ENCODE peak calls at places on chromosome 9, in six cellular contexts. One of them, this sample, is unnamed.

GRCh38 chr9:117315236-117315635 is 99.6 kb downstream of the ASTN2 start:
- DNase-seq in tibial artery: no peak
- DNase-seq in astrocyte: no peak
- DNase-seq in GM12865: no peak
- DNase-seq in NB4: no peak
- DNase-seq in spleen: no peak
- DNase-seq in this sample: no peak

GRCh38 chr9:33393581-33393980 is 8.8 kb downstream of the AQP7 start:
- DNase-seq in tibial artery: no peak
- DNase-seq in astrocyte: no peak
- DNase-seq in GM12865: no peak
- DNase-seq in NB4: no peak
- DNase-seq in spleen: no peak
- DNase-seq in this sample: no peak

GRCh38 chr9:126916909-126917308 is 2.3 kb downstream of the RALGPS1 start:
- DNase-seq in tibial artery: no peak
- DNase-seq in astrocyte: no peak
- DNase-seq in GM12865: no peak
- DNase-seq in NB4: peak; percentile 44
- DNase-seq in spleen: peak; percentile 18
- DNase-seq in this sample: no peak

GRCh38 chr9:109779711-109780452 is at the start of gene PALM2AKAP2:
- DNase-seq in tibial artery: peak; percentile 68
- DNase-seq in astrocyte: peak; percentile 54
- DNase-seq in GM12865: peak; percentile 6
- DNase-seq in NB4: no peak
- DNase-seq in spleen: no peak
- DNase-seq in this sample: peak; percentile 54

GRCh38 chr9:113644321-113644720 is 180.8 kb downstream of the RGS3 start:
- DNase-seq in tibial artery: no peak
- DNase-seq in astrocyte: no peak
- DNase-seq in GM12865: no peak
- DNase-seq in NB4: no peak
- DNase-seq in spleen: no peak
- DNase-seq in this sample: no peak

GRCh38 chr9:121995997-121996396 is 97.1 kb downstream of the TTLL11 start:
- DNase-seq in tibial artery: no peak
- DNase-seq in astrocyte: no peak
- DNase-seq in GM12865: no peak
- DNase-seq in NB4: no peak
- DNase-seq in spleen: no peak
- DNase-seq in this sample: no peak

GRCh38 chr9:124282442-124283231 is 24.9 kb downstream of the NEK6 start:
- DNase-seq in tibial artery: peak; percentile 60
- DNase-seq in astrocyte: peak; percentile 84
- DNase-seq in GM12865: no peak
- DNase-seq in NB4: peak; percentile 60
- DNase-seq in spleen: no peak
- DNase-seq in this sample: peak; percentile 87

GRCh38 chr9:105901514-105902109 is 207.3 kb downstream of the TMEM38B start:
- DNase-seq in tibial artery: no peak
- DNase-seq in astrocyte: peak; percentile 6
- DNase-seq in GM12865: peak; percentile 36
- DNase-seq in NB4: peak; percentile 52
- DNase-seq in spleen: no peak
- DNase-seq in this sample: peak; percentile 25

GRCh38 chr9:87494970-87495471 is 2.6 kb upstream of the DAPK1 start:
- DNase-seq in tibial artery: no peak
- DNase-seq in astrocyte: no peak
- DNase-seq in GM12865: peak; percentile 76
- DNase-seq in NB4: peak; percentile 37
- DNase-seq in spleen: no peak
- DNase-seq in this sample: peak; percentile 26

GRCh38 chr9:35789541-35789940 is 1.9 kb upstream of the NPR2 start:
- DNase-seq in tibial artery: no peak
- DNase-seq in astrocyte: no peak
- DNase-seq in GM12865: no peak
- DNase-seq in NB4: no peak
- DNase-seq in spleen: no peak
- DNase-seq in this sample: no peak

GRCh38 chr9:28883209-28883608 is 1309.9 kb upstream of the C9orf72 start:
- DNase-seq in tibial artery: no peak
- DNase-seq in astrocyte: no peak
- DNase-seq in GM12865: no peak
- DNase-seq in NB4: no peak
- DNase-seq in spleen: no peak
- DNase-seq in this sample: no peak

GRCh38 chr9:115296831-115297565 is 179.0 kb upstream of the TNC start:
- DNase-seq in tibial artery: no peak
- DNase-seq in astrocyte: peak; percentile 44
- DNase-seq in GM12865: no peak
- DNase-seq in NB4: no peak
- DNase-seq in spleen: no peak
- DNase-seq in this sample: no peak

GRCh38 chr9:19781240-19781639 is 7.6 kb downstream of the SLC24A2 start:
- DNase-seq in tibial artery: no peak
- DNase-seq in astrocyte: no peak
- DNase-seq in GM12865: no peak
- DNase-seq in NB4: no peak
- DNase-seq in spleen: no peak
- DNase-seq in this sample: no peak

GRCh38 chr9:137462396-137463193 is 3.5 kb upstream of the NSMF start:
- DNase-seq in tibial artery: no peak
- DNase-seq in astrocyte: no peak
- DNase-seq in GM12865: no peak
- DNase-seq in NB4: no peak
- DNase-seq in spleen: no peak
- DNase-seq in this sample: no peak

GRCh38 chr9:115263731-115264130 is 145.8 kb upstream of the TNC start:
- DNase-seq in tibial artery: no peak
- DNase-seq in astrocyte: peak; percentile 80
- DNase-seq in GM12865: no peak
- DNase-seq in NB4: no peak
- DNase-seq in spleen: no peak
- DNase-seq in this sample: peak; percentile 91

GRCh38 chr9:96874201-96874785 is 20.0 kb upstream of the ZNF782 start:
- DNase-seq in tibial artery: no peak
- DNase-seq in astrocyte: no peak
- DNase-seq in GM12865: peak; percentile 16
- DNase-seq in NB4: no peak
- DNase-seq in spleen: no peak
- DNase-seq in this sample: no peak

GRCh38 chr9:131722260-131722659 is 17.6 kb downstream of the RAPGEF1 start:
- DNase-seq in tibial artery: no peak
- DNase-seq in astrocyte: no peak
- DNase-seq in GM12865: no peak
- DNase-seq in NB4: no peak
- DNase-seq in spleen: no peak
- DNase-seq in this sample: no peak

GRCh38 chr9:125795970-125796596 is 48.9 kb downstream of the PBX3 start:
- DNase-seq in tibial artery: no peak
- DNase-seq in astrocyte: no peak
- DNase-seq in GM12865: no peak
- DNase-seq in NB4: no peak
- DNase-seq in spleen: no peak
- DNase-seq in this sample: no peak

GRCh38 chr9:89274838-89275237 is 36.2 kb upstream of the CKS2 start:
- DNase-seq in tibial artery: no peak
- DNase-seq in astrocyte: peak; percentile 96
- DNase-seq in GM12865: no peak
- DNase-seq in NB4: peak; percentile 68
- DNase-seq in spleen: no peak
- DNase-seq in this sample: peak; percentile 99

GRCh38 chr9:36036253-36036779 is 397 bp upstream of the RECK start:
- DNase-seq in tibial artery: no peak
- DNase-seq in astrocyte: no peak
- DNase-seq in GM12865: no peak
- DNase-seq in NB4: no peak
- DNase-seq in spleen: no peak
- DNase-seq in this sample: no peak

DNA sequence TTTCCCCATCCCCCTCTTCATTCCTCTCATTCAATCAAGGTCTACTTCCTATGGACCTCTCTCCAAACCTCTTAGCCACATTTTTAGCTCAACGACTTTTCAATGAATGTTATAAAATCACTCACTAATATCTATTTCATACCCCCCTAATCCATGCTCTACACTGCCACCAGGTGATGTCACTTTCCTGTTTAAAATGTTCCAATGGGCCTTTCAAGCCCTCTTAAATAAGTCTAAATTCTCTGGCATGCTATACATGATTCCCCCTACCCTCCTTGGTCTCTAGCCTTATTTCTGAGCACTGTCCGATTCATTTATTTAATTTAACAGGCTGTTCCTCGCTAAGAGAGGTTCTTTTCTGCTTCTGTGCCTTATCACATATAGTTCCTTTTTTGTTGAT is 9.3 kb downstream of the ABHD17B start:
- DNase-seq in tibial artery: no peak
- DNase-seq in astrocyte: no peak
- DNase-seq in GM12865: no peak
- DNase-seq in NB4: peak; percentile 15
- DNase-seq in spleen: no peak
- DNase-seq in this sample: no peak
- TF ChIP-seq CTCF in tibial artery: no peak
- TF ChIP-seq CTCF in astrocyte: no peak
- TF ChIP-seq CTCF in GM12865: no peak
- TF ChIP-seq CTCF in NB4: no peak
- TF ChIP-seq CTCF in spleen: no peak
- TF ChIP-seq CTCF in this sample: no peak

DNA sequence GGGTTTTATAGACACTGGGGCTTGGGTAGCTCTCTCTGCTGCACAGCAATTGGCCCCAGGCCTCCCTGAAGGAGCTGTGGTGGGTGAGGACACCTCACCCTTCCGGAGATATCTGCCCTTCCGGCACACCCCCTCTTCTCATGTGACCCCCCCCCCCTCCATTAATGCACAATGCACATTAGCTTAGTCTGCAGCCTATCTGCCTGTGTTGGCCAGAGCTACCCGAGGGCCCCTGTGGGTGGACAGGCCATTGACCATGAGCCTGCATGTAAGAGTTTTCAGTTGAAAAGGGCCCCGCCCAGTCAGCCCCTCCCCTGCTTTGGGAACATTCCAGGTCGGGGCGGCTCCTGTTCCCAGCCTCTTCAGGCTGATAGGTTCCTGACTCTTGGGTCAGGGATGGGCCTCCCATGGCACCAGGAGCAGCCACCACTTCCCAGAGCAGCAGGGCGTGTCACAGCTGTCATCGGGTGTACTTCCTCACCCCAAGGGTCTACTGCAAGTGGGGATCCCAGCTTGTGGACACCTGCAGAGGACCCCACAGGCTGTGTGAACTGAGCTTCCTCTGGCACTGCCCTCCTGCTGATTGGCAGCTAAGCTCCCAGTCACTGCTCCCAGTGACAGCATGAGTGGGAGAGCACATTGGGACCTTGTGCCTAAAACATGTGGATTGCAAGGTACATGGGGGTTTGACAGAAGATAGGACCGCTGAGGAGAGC is 17.8 kb downstream of the PHF2 start:
- DNase-seq in tibial artery: no peak
- DNase-seq in astrocyte: no peak
- DNase-seq in GM12865: no peak
- DNase-seq in NB4: no peak
- DNase-seq in spleen: peak; percentile 72
- DNase-seq in this sample: no peak
- TF ChIP-seq CTCF in tibial artery: no peak
- TF ChIP-seq CTCF in astrocyte: no peak
- TF ChIP-seq CTCF in GM12865: no peak
- TF ChIP-seq CTCF in NB4: no peak
- TF ChIP-seq CTCF in spleen: no peak
- TF ChIP-seq CTCF in this sample: no peak

GRCh38 chr9:75390951-75391350 is 302.6 kb downstream of the OSTF1 start:
- DNase-seq in tibial artery: no peak
- DNase-seq in astrocyte: no peak
- DNase-seq in GM12865: no peak
- DNase-seq in NB4: no peak
- DNase-seq in spleen: no peak
- DNase-seq in this sample: no peak

GRCh38 chr9:75389096-75389495 is 300.8 kb downstream of the OSTF1 start:
- DNase-seq in tibial artery: no peak
- DNase-seq in astrocyte: no peak
- DNase-seq in GM12865: no peak
- DNase-seq in NB4: no peak
- DNase-seq in spleen: no peak
- DNase-seq in this sample: no peak

DNA sequence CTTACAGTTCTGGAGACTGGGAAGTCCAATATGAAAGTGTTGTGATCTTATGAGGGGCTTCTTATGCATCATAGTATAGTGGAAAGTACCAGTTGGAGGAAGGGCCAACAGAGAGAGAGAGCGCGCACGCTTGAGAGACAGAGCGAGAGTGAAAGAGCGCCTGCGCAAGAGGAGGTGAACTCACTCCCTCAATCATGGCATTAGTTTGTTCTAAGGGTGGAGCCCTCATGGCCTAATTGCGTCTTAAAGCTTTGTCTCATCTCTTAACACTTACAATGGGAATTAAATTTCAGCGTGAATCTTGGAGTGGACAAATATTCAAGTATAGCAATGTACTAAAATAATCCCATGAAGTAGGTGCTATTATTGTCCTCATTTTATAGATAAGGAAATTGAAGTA is 303.2 kb downstream of the OSTF1 start:
- DNase-seq in tibial artery: no peak
- DNase-seq in astrocyte: no peak
- DNase-seq in GM12865: no peak
- DNase-seq in NB4: no peak
- DNase-seq in spleen: no peak
- DNase-seq in this sample: no peak
- TF ChIP-seq CTCF in tibial artery: no peak
- TF ChIP-seq CTCF in astrocyte: no peak
- TF ChIP-seq CTCF in GM12865: no peak
- TF ChIP-seq CTCF in NB4: no peak
- TF ChIP-seq CTCF in spleen: no peak
- TF ChIP-seq CTCF in this sample: no peak

GRCh38 chr9:93154293-93154903 is 20.3 kb upstream of the NINJ1 start:
- DNase-seq in tibial artery: no peak
- DNase-seq in astrocyte: no peak
- DNase-seq in GM12865: no peak
- DNase-seq in NB4: peak; percentile 61
- DNase-seq in spleen: peak; percentile 74
- DNase-seq in this sample: no peak
- TF ChIP-seq CTCF in tibial artery: peak; percentile 19
- TF ChIP-seq CTCF in astrocyte: peak; percentile 40
- TF ChIP-seq CTCF in GM12865: peak; percentile 57
- TF ChIP-seq CTCF in NB4: peak; percentile 88
- TF ChIP-seq CTCF in spleen: peak; percentile 24
- TF ChIP-seq CTCF in this sample: peak; percentile 62

GRCh38 chr9:34691556-34691955 is 480 bp upstream of the CCL19 start:
- DNase-seq in tibial artery: no peak
- DNase-seq in astrocyte: no peak
- DNase-seq in GM12865: no peak
- DNase-seq in NB4: no peak
- DNase-seq in spleen: no peak
- DNase-seq in this sample: no peak
- TF ChIP-seq CTCF in tibial artery: no peak
- TF ChIP-seq CTCF in astrocyte: no peak
- TF ChIP-seq CTCF in GM12865: no peak
- TF ChIP-seq CTCF in NB4: no peak
- TF ChIP-seq CTCF in spleen: no peak
- TF ChIP-seq CTCF in this sample: no peak